ENCODE peak calls at places on chromosomes 6 and 20, in ten cellular contexts. Q is spleen, W is tibial nerve, G is GM23248, I is mammary epithelial cell, U is heart left ventricle, V is vagina, L is H1, D is fibroblast of lung, A is A549. T is an unnamed sample.

GRCh38 chr6:71134929-71135642 is 153.5 kb upstream of the OGFRL1 start:
- DNase-seq in V (no peak), G (no peak), L (no peak), D (no peak), U (no peak), A (peak; percentile 2), W (no peak), I (no peak), Q (no peak), T (no peak)

GRCh38 chr6:27547157-27548075 is 74.5 kb upstream of the ZNF184 start:
- DNase-seq in W (no peak), V (no peak), I (peak; percentile 71), L (no peak), D (peak; percentile 75), Q (no peak), U (no peak), G (peak; percentile 59), A (peak; percentile 80), T (peak; percentile 67)

GRCh38 chr20:6976535-6976934 is 209.0 kb downstream of the BMP2 start:
- DNase-seq in W (no peak), G (no peak), L (no peak), D (peak; percentile 60), I (peak; percentile 27), Q (no peak), U (no peak), A (peak; percentile 9), V (no peak), T (peak; percentile 31)

GRCh38 chr6:168161371-168161750 is 82.3 kb upstream of the FRMD1 start:
- DNase-seq in U (no peak), W (no peak), L (no peak), G (no peak), I (no peak), Q (no peak), V (peak; percentile 82), A (no peak), D (no peak), T (no peak)

GRCh38 chr6:136989591-136990578 is 54.9 kb downstream of the IL20RA start:
- DNase-seq in W (no peak), L (peak; percentile 51), Q (no peak), D (no peak), V (no peak), G (peak; percentile 28), U (peak; percentile 74), A (no peak), I (no peak), T (no peak)

GRCh38 chr6:168390746-168391400 is 50.1 kb upstream of the SMOC2 start:
- DNase-seq in U (no peak), W (no peak), G (no peak), A (no peak), V (no peak), I (no peak), Q (peak; percentile 69), D (no peak), L (no peak), T (no peak)

GRCh38 chr6:167892835-167893234 is 66.1 kb downstream of the AFDN start:
- DNase-seq in A (no peak), W (no peak), L (peak; percentile 50), V (no peak), I (no peak), Q (no peak), U (no peak), G (no peak), D (no peak), T (peak; percentile 18)

GRCh38 chr20:21801193-21801592 is 95.7 kb downstream of the PAX1 start:
- DNase-seq in D (no peak), A (no peak), Q (no peak), U (no peak), V (no peak), W (no peak), I (no peak), G (no peak), L (no peak), T (no peak)

GRCh38 chr20:53322651-53323050 is 271.0 kb downstream of the ZNF217 start:
- DNase-seq in V (no peak), A (no peak), L (no peak), Q (no peak), I (no peak), U (no peak), W (no peak), D (no peak), G (peak; percentile 37), T (no peak)

GRCh38 chr6:33570806-33571636 is 9.1 kb downstream of the BAK1 start:
- DNase-seq in G (peak; percentile 90), U (peak; percentile 90), I (peak; percentile 59), A (peak; percentile 61), W (peak; percentile 67), D (peak; percentile 67), Q (peak; percentile 97), L (no peak), V (no peak), T (no peak)

GRCh38 chr6:13406051-13406477 is 77.7 kb upstream of the TBC1D7 start:
- DNase-seq in U (no peak), G (no peak), W (peak; percentile 28), V (no peak), D (no peak), I (no peak), A (no peak), Q (no peak), L (no peak), T (no peak)
- H3K4me3 ChIP-seq in U (no peak overlapping the region), G (no peak overlapping the region), W (no peak overlapping the region), V (no peak overlapping the region), D (no peak overlapping the region), I (no peak overlapping the region), A (no peak overlapping the region), Q (no peak overlapping the region), L (no peak overlapping the region), T (no peak overlapping the region)

GRCh38 chr20:19081937-19082336 is 130.5 kb upstream of the SLC24A3 start:
- DNase-seq in V (no peak), W (no peak), U (no peak), I (no peak), Q (no peak), D (no peak), A (no peak), L (no peak), G (no peak), T (no peak)

GRCh38 chr20:19077370-19078220 is 134.8 kb upstream of the SLC24A3 start:
- DNase-seq in G (no peak), D (no peak), V (peak; percentile 27), Q (no peak), W (no peak), I (no peak), L (no peak), A (no peak), U (no peak), T (no peak)

GRCh38 chr20:19074828-19075516 is 137.5 kb upstream of the SLC24A3 start:
- DNase-seq in U (no peak), W (no peak), L (no peak), I (no peak), V (peak; percentile 67), D (no peak), A (no peak), G (no peak), Q (peak; percentile 87), T (no peak)

GRCh38 chr20:19079536-19080299 is 132.7 kb upstream of the SLC24A3 start:
- DNase-seq in V (no peak), D (peak; percentile 3), L (no peak), Q (no peak), I (peak; percentile 46), W (no peak), U (no peak), A (no peak), G (peak; percentile 4), T (peak; percentile 44)

DNA sequence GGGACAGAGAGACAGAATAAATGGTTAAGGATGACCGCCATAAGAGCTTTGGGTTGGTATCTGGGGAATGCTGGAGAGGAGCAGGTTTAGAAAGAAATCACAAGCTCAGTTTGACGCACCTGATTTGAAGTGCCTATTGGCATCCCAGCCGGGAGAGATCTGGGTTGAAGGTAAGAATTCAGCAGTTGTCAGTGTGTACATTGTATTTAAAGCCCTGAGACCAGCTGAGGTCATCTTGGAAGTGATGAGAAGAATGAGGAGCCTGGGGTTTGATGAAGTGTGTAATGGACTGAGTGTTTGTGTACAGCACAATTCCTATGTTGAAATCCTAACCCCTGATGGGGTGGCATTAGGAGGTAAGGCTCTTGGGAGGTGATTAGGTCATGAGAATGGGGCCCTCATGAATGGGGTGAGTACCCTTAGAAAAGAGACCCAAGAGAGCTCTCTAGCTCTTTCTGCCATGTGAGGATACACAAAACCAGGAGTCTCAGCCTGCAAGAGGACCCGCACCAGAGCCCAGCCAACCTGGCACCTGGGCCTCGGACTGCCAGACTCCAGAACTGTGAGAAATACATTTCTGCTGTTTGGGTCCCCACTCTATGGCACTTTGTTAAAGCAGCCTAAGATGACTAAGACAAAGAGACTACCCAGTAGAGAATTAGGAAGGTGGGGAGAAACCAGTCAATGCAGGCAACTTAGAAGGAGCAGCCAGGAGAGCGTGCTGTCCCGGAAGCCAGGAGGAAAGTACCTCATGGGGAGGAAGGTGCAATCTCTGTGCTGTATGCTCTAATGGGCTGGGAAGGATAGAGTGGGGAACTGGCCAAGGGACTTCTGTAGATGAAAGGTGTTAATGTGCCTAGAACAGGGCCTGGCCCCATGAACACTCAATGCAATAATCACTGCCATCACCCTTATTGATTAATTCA is 133.7 kb upstream of the SLC24A3 start:
- DNase-seq in W (no peak), U (no peak), G (no peak), Q (no peak), L (no peak), I (no peak), A (no peak), V (peak; percentile 78), D (no peak), T (no peak)
- H3K4me3 ChIP-seq in W (no peak overlapping the region), U (no peak overlapping the region), G (no peak overlapping the region), Q (no peak overlapping the region), L (no peak overlapping the region), I (no peak overlapping the region), A (no peak overlapping the region), V (no peak overlapping the region), D (no peak overlapping the region), T (no peak overlapping the region)

GRCh38 chr6:16200231-16200941 is 38.0 kb upstream of the GMPR start:
- DNase-seq in U (no peak), Q (no peak), I (no peak), W (no peak), A (no peak), G (peak; percentile 34), D (no peak), V (no peak), L (no peak), T (no peak)
- H3K4me3 ChIP-seq in U (peak overlapping the region; percentile 31), Q (no peak overlapping the region), I (no peak overlapping the region), W (no peak overlapping the region), A (no peak overlapping the region), G (peak overlapping the region; percentile 62), D (peak overlapping the region; percentile 23), V (peak overlapping the region; percentile 30), L (no peak overlapping the region), T (no peak overlapping the region)

DNA sequence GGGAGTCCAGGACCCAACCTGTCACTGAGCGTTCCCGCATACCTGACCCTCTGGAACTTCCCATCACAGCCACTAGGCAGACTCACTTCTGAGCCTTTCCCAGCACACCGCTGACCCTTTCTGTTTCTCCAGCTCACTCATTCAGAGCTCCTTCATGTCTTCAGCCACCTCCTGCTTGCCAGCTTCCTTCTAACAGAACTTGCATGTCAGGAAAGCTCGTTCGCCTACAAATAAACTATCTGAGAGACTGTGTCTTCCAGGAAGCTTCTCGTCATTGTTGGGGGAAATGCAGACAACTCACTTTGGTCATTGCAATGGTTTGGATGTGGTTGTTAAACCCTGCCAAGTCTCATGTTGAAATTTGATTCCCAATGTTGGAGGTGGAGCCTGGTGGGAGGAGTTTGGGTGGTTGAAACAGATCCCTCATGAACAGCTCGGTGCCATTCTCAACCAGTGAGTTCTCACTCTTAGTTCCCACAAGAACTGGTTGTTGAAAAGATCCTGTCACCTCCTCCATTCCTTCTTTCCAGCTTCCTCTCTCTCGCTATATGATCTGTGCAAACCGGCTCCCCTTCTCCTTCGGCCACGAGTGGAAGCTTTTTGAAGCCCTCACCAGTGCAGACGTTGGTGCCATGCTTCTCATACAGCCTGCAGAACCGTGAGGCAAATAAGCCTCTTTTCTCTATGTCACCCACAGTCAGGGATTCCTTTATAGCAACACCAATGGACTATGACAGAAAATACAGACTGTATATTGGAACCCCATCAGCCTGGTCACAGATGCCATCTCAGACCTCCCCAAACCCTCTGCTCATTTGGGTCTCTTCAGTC is 1.4 kb upstream of the MUC21 start:
- DNase-seq in V (no peak), U (peak; percentile 35), Q (no peak), G (peak; percentile 81), D (peak; percentile 78), I (peak; percentile 82), W (peak; percentile 22), A (peak; percentile 14), L (no peak), T (peak; percentile 85)
- H3K4me3 ChIP-seq in V (no peak overlapping the region), U (peak overlapping the region; percentile 18), Q (no peak overlapping the region), G (peak overlapping the region; percentile 62), D (peak overlapping the region; percentile 29), I (peak overlapping the region; percentile 41), W (no peak overlapping the region), A (no peak overlapping the region), L (peak overlapping the region; percentile 47), T (peak overlapping the region; percentile 11)